ENCODE peak calls at places on chromosomes 13 and 19, in five cellular contexts. H is GM23338, E is adrenal gland, P is uterus, W is neural progenitor cell. D is an unnamed sample. For H3K4me1, the result is how much of the 10 kb centered on the place peaks cover.

GRCh38 chr13:31965361-31966066 is 66.1 kb upstream of the FRY start:
- DNase-seq in H (no peak), E (no peak), W (no peak), P (no peak), D (no peak)

GRCh38 chr19:40154121-40154680 is 37.0 kb upstream of the MAP3K10 start:
- DNase-seq in W (no peak), H (no peak), P (no peak), E (no peak), D (peak)

GRCh38 chr13:33340631-33341030 is 55.1 kb upstream of the STARD13 start:
- DNase-seq in E (no peak), W (no peak), P (no peak), H (no peak), D (no peak)

GRCh38 chr13:23959231-23959862 is 62.0 kb upstream of the C1QTNF9B start:
- DNase-seq in H (no peak), E (no peak), W (no peak), P (no peak), D (no peak)

GRCh38 chr19:8702350-8702749 is 3.8 kb upstream of the ACTL9 start:
- DNase-seq in P (no peak), E (no peak), W (no peak), H (no peak), D (no peak)

GRCh38 chr13:80486407-80486806 is 145.5 kb upstream of the SPRY2 start:
- DNase-seq in E (no peak), P (no peak), W (no peak), H (no peak), D (no peak)

GRCh38 chr19:44847144-44848035 is 1.3 kb downstream of the NECTIN2 start:
- DNase-seq in H (peak), E (peak), P (peak), W (peak), D (peak)

GRCh38 chr19:8738377-8738776 is 16.9 kb downstream of the OR2Z1 start:
- DNase-seq in E (no peak), P (no peak), H (no peak), W (no peak), D (no peak)

GRCh38 chr19:7672522-7672921 is 3.7 kb downstream of the RETN start:
- DNase-seq in E (no peak), P (no peak), W (no peak), H (no peak), D (no peak)

GRCh38 chr13:61608138-61608537 is 192.5 kb upstream of the PCDH20 start:
- DNase-seq in H (peak), W (peak), P (no peak), E (no peak), D (no peak)

GRCh38 chr19:33186431-33186830 is 7.7 kb upstream of the LRP3 start:
- DNase-seq in W (no peak), P (no peak), H (no peak), E (no peak), D (peak)

GRCh38 chr13:89375839-89376238 is 1704.7 kb downstream of the SLITRK5 start:
- DNase-seq in P (no peak), W (no peak), H (no peak), E (no peak), D (no peak)

GRCh38 chr13:77985866-77986636 is 67.4 kb upstream of the EDNRB start:
- DNase-seq in P (no peak), E (no peak), W (no peak), H (no peak), D (no peak)

GRCh38 chr13:70391678-70392077 is 283.4 kb upstream of the KLHL1 start:
- DNase-seq in W (no peak), E (no peak), P (no peak), H (peak), D (no peak)

GRCh38 chr19:9941646-9942045 is 5.3 kb upstream of the OLFM2 start:
- DNase-seq in E (no peak), H (no peak), W (no peak), P (no peak), D (no peak)

GRCh38 chr19:55464039-55464668 is 397 bp downstream of the C19orf85 start:
- DNase-seq in P (no peak), E (no peak), H (no peak), W (no peak), D (no peak)

GRCh38 chr19:56141416-56141992 is 417 bp downstream of the ZNF444 start:
- DNase-seq in P (no peak), H (peak), W (peak), E (no peak), D (no peak)

GRCh38 chr13:113116871-113117271 is 5.7 kb upstream of the F10 start:
- DNase-seq in H (no peak), E (peak), P (no peak), W (no peak), D (peak)

GRCh38 chr13:83498486-83499190 is 383.6 kb downstream of the SLITRK1 start:
- DNase-seq in P (no peak), H (no peak), E (no peak), W (no peak), D (no peak)

GRCh38 chr19:4939466-4939865 is 29.4 kb upstream of the KDM4B start:
- DNase-seq in H (no peak), W (no peak), E (no peak), P (no peak), D (no peak)

GRCh38 chr19:29882719-29883105 is 59.3 kb upstream of the URI1 start:
- DNase-seq in H (peak), P (no peak), E (no peak), W (no peak), D (no peak)

GRCh38 chr19:54420383-54421168 is 5.3 kb downstream of the TTYH1 start:
- DNase-seq in W (peak), E (no peak), P (no peak), H (peak), D (peak)

GRCh38 chr19:4622695-4623421 is 16.5 kb upstream of the TNFAIP8L1 start:
- DNase-seq in P (no peak), E (no peak), H (peak), W (no peak), D (no peak)

GRCh38 chr13:113922412-113923118 is 51.3 kb downstream of the C13orf46 start:
- DNase-seq in W (no peak), E (peak), H (no peak), P (peak), D (no peak)

GRCh38 chr13:20711301-20712044 is 8.0 kb downstream of the IL17D start:
- DNase-seq in P (no peak), W (peak), E (no peak), H (peak), D (no peak)

GRCh38 chr13:51518847-51519246 is 65.4 kb upstream of the WDFY2 start:
- DNase-seq in W (no peak), E (no peak), P (no peak), H (no peak), D (no peak)

GRCh38 chr13:110493161-110493593 is 68.3 kb downstream of the RAB20 start:
- DNase-seq in H (no peak), E (no peak), P (no peak), W (no peak), D (peak)

GRCh38 chr13:110492299-110493160 is 69.0 kb downstream of the RAB20 start:
- DNase-seq in E (no peak), P (no peak), H (no peak), W (no peak), D (peak)

GRCh38 chr13:110490009-110490770 is 71.3 kb downstream of the RAB20 start:
- DNase-seq in H (no peak), E (no peak), P (no peak), W (no peak), D (peak)

GRCh38 chr13:110493613-110494012 is 67.9 kb downstream of the RAB20 start:
- DNase-seq in W (no peak), P (no peak), E (no peak), H (no peak), D (peak)

DNA sequence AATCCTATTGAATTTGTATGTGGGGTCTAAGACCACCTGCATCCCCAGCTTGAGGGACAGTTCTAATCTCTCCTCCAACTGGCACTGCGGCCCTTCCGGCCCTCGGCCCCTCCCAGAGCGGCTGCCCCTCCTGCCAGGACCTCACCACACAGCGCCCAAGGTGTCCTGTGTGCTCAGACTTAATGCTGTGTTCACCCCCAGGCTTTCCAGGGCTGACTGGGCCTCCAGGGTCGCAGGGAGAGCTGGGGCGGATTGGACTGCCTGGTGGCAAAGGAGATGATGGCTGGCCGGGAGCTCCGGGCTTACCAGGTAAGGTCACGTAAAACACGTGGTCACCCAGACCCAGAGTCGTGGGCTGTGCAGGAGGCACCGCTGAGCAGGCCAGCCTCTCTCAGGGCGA is 69.7 kb downstream of the RAB20 start:
- DNase-seq in E (no peak), H (no peak), P (no peak), W (no peak), D (peak)
- H3K27ac ChIP-seq in E (no peak), H (no peak), P (no peak), W (no peak), D (no peak)

DNA sequence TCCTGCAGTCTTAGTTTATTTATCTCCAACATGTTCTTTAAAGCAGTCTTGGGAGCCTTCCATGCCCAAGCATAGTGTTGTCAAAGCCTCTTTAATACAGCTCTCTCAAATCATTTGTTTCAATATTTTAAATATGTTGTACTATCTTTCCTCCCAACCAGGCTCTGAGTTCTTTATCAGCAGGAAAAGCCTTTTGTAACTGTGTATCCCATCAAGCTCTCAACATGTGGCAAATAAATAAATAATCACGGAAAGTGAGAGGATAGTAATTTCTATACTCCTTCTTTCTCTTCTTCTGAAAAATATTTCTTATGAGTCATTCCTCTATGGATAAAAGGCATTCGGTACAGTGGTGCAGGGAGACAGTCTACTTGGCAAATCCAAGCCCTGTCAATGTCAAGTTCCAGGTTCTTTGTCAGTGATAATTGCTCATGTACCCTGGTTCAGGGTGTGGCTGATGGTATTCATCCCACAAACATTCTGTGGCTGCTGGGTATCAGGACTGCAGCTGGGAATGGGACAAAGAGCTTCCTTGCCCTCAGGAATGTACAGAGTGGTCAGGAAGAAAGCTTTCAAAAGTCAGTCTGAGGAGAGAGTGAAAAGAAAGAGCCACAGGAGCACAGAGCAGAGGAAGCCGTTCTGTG is 384.3 kb downstream of the EFNB2 start:
- DNase-seq in P (no peak), H (peak), E (no peak), W (peak), D (no peak)
- H3K4me1 ChIP-seq in P (under half), H (under half), E (under half), W (under half), D (under half)

DNA sequence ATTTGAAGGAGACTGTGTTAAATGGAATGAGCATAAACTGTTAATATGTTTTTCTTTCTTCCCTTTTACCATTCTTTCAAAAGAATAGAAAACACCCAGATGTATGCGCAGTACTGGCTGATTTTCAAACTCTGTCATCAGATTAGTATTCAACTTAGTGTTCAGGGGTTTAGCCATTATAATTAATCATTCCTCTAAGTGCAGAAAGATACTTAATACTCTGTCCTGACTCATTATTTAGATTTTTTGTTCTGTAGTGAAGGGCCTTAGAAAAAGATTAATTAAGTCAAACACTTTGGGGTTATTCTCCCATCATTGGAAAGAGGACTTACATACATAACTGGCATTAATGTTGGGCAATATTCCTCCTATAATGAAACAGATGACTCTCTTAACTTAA is 1316.7 kb upstream of the SLC10A2 start:
- DNase-seq in H (no peak), W (no peak), E (no peak), P (no peak), D (no peak)
- H3K27ac ChIP-seq in H (no peak), W (no peak), E (no peak), P (no peak), D (no peak)

GRCh38 chr19:34274284-34274826 is 20.0 kb downstream of the GARRE1 start:
- DNase-seq in P (no peak), E (no peak), H (no peak), W (no peak), D (no peak)
- H3K4me1 ChIP-seq in P (under half), E (under half), H (under half), W (under half), D (under half)

GRCh38 chr13:50011461-50011860 is 3.8 kb upstream of the KCNRG start:
- DNase-seq in W (no peak), E (no peak), P (no peak), H (no peak), D (no peak)
- H3K27ac ChIP-seq in W (peak), E (no peak), P (no peak), H (peak), D (no peak)

GRCh38 chr13:44899967-44900366 is 89.3 kb downstream of the NUFIP1 start:
- DNase-seq in W (no peak), E (no peak), H (no peak), P (no peak), D (no peak)
- H3K4me1 ChIP-seq in W (under half), E (under half), H (under half), P (under half), D (under half)

GRCh38 chr13:41465215-41465907 is 8.0 kb downstream of the RGCC start:
- DNase-seq in E (peak), W (no peak), H (no peak), P (no peak), D (peak)
- H3K27ac ChIP-seq in E (no peak), W (no peak), H (no peak), P (peak), D (no peak)

GRCh38 chr13:74131206-74131605 is 3.0 kb downstream of the KLF12 start:
- DNase-seq in W (no peak), H (no peak), P (no peak), E (no peak), D (no peak)

GRCh38 chr13:74132152-74132767 is 1.9 kb downstream of the KLF12 start:
- DNase-seq in H (peak), P (no peak), W (peak), E (no peak), D (no peak)

GRCh38 chr13:74129500-74130144 is 4.6 kb downstream of the KLF12 start:
- DNase-seq in H (no peak), W (no peak), P (no peak), E (no peak), D (no peak)

GRCh38 chr13:74132768-74133656 is 1.2 kb downstream of the KLF12 start:
- DNase-seq in P (peak), H (peak), E (no peak), W (peak), D (peak)

GRCh38 chr13:74128171-74128767 is 5.9 kb downstream of the KLF12 start:
- DNase-seq in E (no peak), H (no peak), W (no peak), P (no peak), D (peak)
- H3K4me1 ChIP-seq in E (under half), H (under half), W (under half), P (under half), D (under half)

D was measured in kidney.